ENCODE peak calls at places on chromosome 12, in five cellular contexts. W is A172; Q is left lobe of liver; A is COR-L47; C is activated CD4-positive, CD25-positive, alpha-beta regulatory T cell. V is an unnamed sample.

GRCh38 chr12:54294152-54294913 is 6.5 kb downstream of the NFE2 start:
- DNase-seq in W (peak; percentile 26), Q (peak; percentile 74), A (peak; percentile 36), C (peak; percentile 44), V (no peak)

GRCh38 chr12:107929436-107929835 is 154.9 kb downstream of the ASCL4 start:
- DNase-seq in W (peak; percentile 54), Q (no peak), A (peak; percentile 15), C (no peak), V (no peak)

GRCh38 chr12:66861157-66861750 is 182.4 kb upstream of the GRIP1 start:
- DNase-seq in W (peak; percentile 18), Q (peak; percentile 49), A (peak; percentile 49), C (peak; percentile 49), V (peak; percentile 20)

GRCh38 chr12:112464605-112465004 is 45.9 kb downstream of the PTPN11 start:
- DNase-seq in W (no peak), Q (no peak), A (no peak), C (no peak), V (no peak)

GRCh38 chr12:47843226-47843980 is 23.7 kb upstream of the HDAC7 start:
- DNase-seq in W (peak; percentile 34), Q (no peak), A (no peak), C (no peak), V (no peak)

GRCh38 chr12:93592641-93593396 is 20.3 kb downstream of the SOCS2 start:
- DNase-seq in W (peak; percentile 59), Q (no peak), A (no peak), C (no peak), V (no peak)

GRCh38 chr12:15728118-15728598 is 61.0 kb downstream of the EPS8 start:
- DNase-seq in W (peak; percentile 13), Q (no peak), A (no peak), C (no peak), V (peak; percentile 18)

GRCh38 chr12:103278329-103278728 is 217.4 kb downstream of the C12orf42 start:
- DNase-seq in W (no peak), Q (no peak), A (no peak), C (no peak), V (no peak)

GRCh38 chr12:2255301-2255700 is 202.5 kb downstream of the CACNA1C start:
- DNase-seq in W (no peak), Q (no peak), A (no peak), C (no peak), V (no peak)

GRCh38 chr12:128387811-128388422 is 120.9 kb downstream of the TMEM132C start:
- DNase-seq in W (no peak), Q (peak; percentile 55), A (no peak), C (no peak), V (no peak)

GRCh38 chr12:55428844-55429243 is 2.8 kb downstream of the OR6C76 start:
- DNase-seq in W (no peak), Q (no peak), A (no peak), C (no peak), V (no peak)

GRCh38 chr12:99709116-99709515 is 61.6 kb downstream of the GARIN6 start:
- DNase-seq in W (no peak), Q (no peak), A (no peak), C (no peak), V (no peak)

GRCh38 chr12:779745-780734 is 27.7 kb downstream of the WNK1 start:
- DNase-seq in W (peak; percentile 20), Q (no peak), A (no peak), C (no peak), V (no peak)

GRCh38 chr12:105214141-105214540 is 21.8 kb downstream of the APPL2 start:
- DNase-seq in W (no peak), Q (no peak), A (no peak), C (no peak), V (no peak)

GRCh38 chr12:101127521-101128219 is 82.4 kb downstream of the SLC5A8 start:
- DNase-seq in W (peak; percentile 32), Q (no peak), A (no peak), C (no peak), V (no peak)